ENCODE peak calls at places on chromosome 15, in four cellular contexts. J, H, R and X are unnamed samples.

GRCh38 chr15:71237456-71238188 is 122.4 kb downstream of the THSD4 start:
- DNase-seq in H (no peak), J (peak), R (peak), X (no peak)

GRCh38 chr15:77838061-77838460 is 205.3 kb upstream of the LINGO1 start:
- DNase-seq in J (no peak), H (no peak), R (no peak), X (no peak)

GRCh38 chr15:62608369-62608768 is 434.2 kb upstream of the TPM1 start:
- DNase-seq in H (no peak), R (no peak), J (no peak), X (no peak)

GRCh38 chr15:81942157-81942556 is 103.7 kb downstream of the MEX3B start:
- DNase-seq in J (no peak), H (no peak), R (no peak), X (no peak)

GRCh38 chr15:57683481-57683880 is 23.0 kb upstream of the POLR2M start:
- DNase-seq in H (no peak), R (no peak), J (no peak), X (no peak)

GRCh38 chr15:95922431-95922830 is 408.1 kb upstream of the NR2F2 start:
- DNase-seq in R (no peak), J (no peak), H (no peak), X (no peak)

GRCh38 chr15:60908888-60909287 is 320.2 kb downstream of the RORA start:
- DNase-seq in R (no peak), H (no peak), J (no peak), X (no peak)

GRCh38 chr15:40054056-40054745 is 15.2 kb upstream of the SRP14 start:
- DNase-seq in H (no peak), R (no peak), J (no peak), X (no peak)

GRCh38 chr15:31161990-31162389 is 60.5 kb upstream of the TRPM1 start:
- DNase-seq in R (no peak), H (no peak), J (no peak), X (no peak)

GRCh38 chr15:42034628-42035177 is 13.9 kb upstream of the PLA2G4E start:
- DNase-seq in J (no peak), H (no peak), R (no peak), X (no peak)

GRCh38 chr15:27623149-27623548 is 476.0 kb downstream of the OCA2 start:
- DNase-seq in R (no peak), J (no peak), H (no peak), X (no peak)

GRCh38 chr15:29129903-29130302 is 139.7 kb downstream of the NSMCE3 start:
- DNase-seq in R (no peak), J (no peak), H (no peak), X (no peak)

GRCh38 chr15:67548862-67549651 is 6.6 kb downstream of the MAP2K5 start:
- DNase-seq in J (no peak), H (no peak), R (no peak), X (no peak)

GRCh38 chr15:63920504-63921178 is 86.9 kb upstream of the HERC1 start:
- DNase-seq in R (no peak), H (no peak), J (no peak), X (no peak)

GRCh38 chr15:58487724-58488120 is 55.9 kb downstream of the LIPC start:
- DNase-seq in R (no peak), J (no peak), H (no peak), X (no peak)

GRCh38 chr15:66120422-66120821 is 133.1 kb downstream of the MEGF11 start:
- DNase-seq in J (no peak), H (no peak), R (no peak), X (no peak)

GRCh38 chr15:91444656-91445055 is 344.6 kb downstream of the SV2B start:
- DNase-seq in J (no peak), H (no peak), R (no peak), X (no peak)

GRCh38 chr15:31467361-31467760 is 140.7 kb downstream of the KLF13 start:
- DNase-seq in H (no peak), R (no peak), J (no peak), X (no peak)

GRCh38 chr15:65386376-65386775 is 8.6 kb upstream of the IGDCC3 start:
- DNase-seq in J (no peak), R (no peak), H (no peak), X (no peak)

GRCh38 chr15:52351206-52351907 is 55.8 kb upstream of the MYO5C start:
- DNase-seq in R (no peak), J (no peak), H (no peak), X (no peak)

GRCh38 chr15:88954431-88955277 is 41.5 kb upstream of the MFGE8 start:
- DNase-seq in H (no peak), R (no peak), J (no peak), X (no peak)

GRCh38 chr15:90042766-90043525 is 41.8 kb downstream of the ZNF710 start:
- DNase-seq in H (no peak), J (no peak), R (no peak), X (no peak)

GRCh38 chr15:38843736-38844590 is 279.3 kb upstream of the RASGRP1 start:
- DNase-seq in H (no peak), J (peak), R (no peak), X (no peak)

GRCh38 chr15:24318981-24319380 is 356.6 kb upstream of the NPAP1 start:
- DNase-seq in H (no peak), R (no peak), J (no peak), X (no peak)

GRCh38 chr15:42133356-42133755 is 23.1 kb downstream of the PLA2G4F start:
- DNase-seq in R (no peak), J (no peak), H (no peak), X (no peak)

GRCh38 chr15:46714959-46715358 is 1002.3 kb upstream of the SEMA6D start:
- DNase-seq in H (no peak), R (no peak), J (no peak), X (no peak)

GRCh38 chr15:73899197-73900128 is 26.1 kb downstream of the TBC1D21 start:
- DNase-seq in H (no peak), J (no peak), R (no peak), X (no peak)

GRCh38 chr15:50880651-50881114 is 27.8 kb upstream of the AP4E1 start:
- DNase-seq in R (peak), H (no peak), J (peak), X (no peak)

GRCh38 chr15:77402740-77403379 is 17.0 kb downstream of the PEAK1 start:
- DNase-seq in R (peak), J (peak), H (no peak), X (no peak)

GRCh38 chr15:90367578-90367977 is 15.5 kb downstream of the ZNF774 start:
- DNase-seq in J (no peak), R (no peak), H (no peak), X (no peak)

GRCh38 chr15:77504310-77504709 is 83.6 kb downstream of the HMG20A start:
- DNase-seq in H (no peak), J (no peak), R (no peak), X (peak)